ENCODE peak calls at places on chromosomes 12 and 14, in six cellular contexts. I is neuronal stem cell, D is mesendoderm, N is IMR-90, A is mesenchymal stem cell, L is H1. E is an unnamed sample.

GRCh38 chr12:58668831-58669230 is 251.5 kb downstream of the LRIG3 start:
- DNase-seq in L (no peak), A (peak; percentile 1), D (no peak), I (no peak), N (peak; percentile 39), E (no peak)

GRCh38 chr14:99401196-99401595 is 79.5 kb downstream of the SETD3 start:
- DNase-seq in L (no peak), N (no peak), A (no peak), I (no peak), D (no peak), E (no peak)

GRCh38 chr14:104301731-104302460 is 163.5 kb downstream of the KIF26A start:
- DNase-seq in D (no peak), N (no peak), I (no peak), A (no peak), L (no peak), E (no peak)

GRCh38 chr14:78933948-78934524 is 763.9 kb downstream of the NRXN3 start:
- DNase-seq in N (peak; percentile 49), L (no peak), A (peak; percentile 47), D (peak; percentile 31), I (peak; percentile 27), E (no peak)

GRCh38 chr12:6372403-6373003 is 2.9 kb downstream of the SCNN1A start:
- DNase-seq in N (peak; percentile 69), A (peak; percentile 87), I (no peak), L (no peak), D (peak; percentile 50), E (no peak)

GRCh38 chr14:75259510-75259855 is 19.1 kb upstream of the FOS start:
- DNase-seq in A (no peak), I (no peak), L (no peak), D (peak; percentile 90), N (peak; percentile 77), E (no peak)

GRCh38 chr14:32038876-32039275 is 38.2 kb upstream of the ARHGAP5 start:
- DNase-seq in D (no peak), N (peak; percentile 1), L (no peak), I (no peak), A (peak; percentile 66), E (no peak)

GRCh38 chr12:123601602-123602489 is at the start of gene DDX55:
- DNase-seq in I (peak; percentile 85), D (peak; percentile 88), L (peak; percentile 86), N (peak; percentile 79), A (peak; percentile 90), E (peak; percentile 88)

GRCh38 chr12:118345355-118345754 is 27.4 kb downstream of the TAOK3 start:
- DNase-seq in N (no peak), I (no peak), L (no peak), D (peak; percentile 3), A (no peak), E (no peak)

GRCh38 chr14:101072945-101073597 is 169.5 kb upstream of the RTL1 start:
- DNase-seq in L (peak; percentile 59), A (peak; percentile 95), I (peak; percentile 40), D (peak; percentile 97), N (peak; percentile 98), E (peak; percentile 86)

GRCh38 chr14:61584258-61584657 is 111.1 kb upstream of the HIF1A start:
- DNase-seq in N (peak; percentile 92), L (no peak), A (peak; percentile 92), D (no peak), I (no peak), E (no peak)

GRCh38 chr12:95830335-95831089 is 28.2 kb upstream of the SNRPF start:
- DNase-seq in I (no peak), D (no peak), N (no peak), A (no peak), L (no peak), E (no peak)

GRCh38 chr14:95713596-95714371 is at the start of gene TCL1A:
- DNase-seq in N (no peak), A (no peak), D (peak; percentile 21), I (no peak), L (peak; percentile 67), E (peak; percentile 88)

GRCh38 chr12:102811125-102811737 is 105.8 kb downstream of the PAH start:
- DNase-seq in L (peak; percentile 66), D (peak; percentile 56), I (peak; percentile 39), N (no peak), A (peak; percentile 3), E (peak; percentile 67)

GRCh38 chr14:75144944-75145343 is 18.1 kb upstream of the NEK9 start:
- DNase-seq in A (peak; percentile 67), D (no peak), I (no peak), L (no peak), N (no peak), E (no peak)

GRCh38 chr12:6226701-6227096 is 26.5 kb downstream of the CD9 start:
- DNase-seq in N (no peak), D (no peak), L (no peak), I (no peak), A (no peak), E (no peak)

GRCh38 chr14:102500190-102500661 is 9.3 kb downstream of the ANKRD9 start:
- DNase-seq in L (no peak), D (no peak), N (peak; percentile 65), I (no peak), A (peak; percentile 73), E (peak; percentile 32)

GRCh38 chr12:107129315-107129930 is 36.1 kb upstream of the CRY1 start:
- DNase-seq in D (no peak), A (no peak), N (no peak), L (no peak), I (no peak), E (no peak)

GRCh38 chr12:98845957-98846356 is 200.9 kb downstream of the APAF1 start:
- DNase-seq in I (no peak), D (peak; percentile 39), L (no peak), A (no peak), N (no peak), E (no peak)

GRCh38 chr14:32724864-32725550 is 213.7 kb upstream of the NPAS3 start:
- DNase-seq in N (peak; percentile 28), D (peak; percentile 66), I (no peak), A (peak; percentile 46), L (no peak), E (no peak)

GRCh38 chr12:22740656-22741350 is 115.8 kb downstream of the ETNK1 start:
- DNase-seq in D (no peak), N (no peak), L (no peak), A (no peak), I (no peak), E (no peak)
- H2BK15ac ChIP-seq in D (no peak overlapping the region), N (no peak overlapping the region), L (no peak overlapping the region), A (no peak overlapping the region), I (no peak overlapping the region), E (no peak overlapping the region)

GRCh38 chr12:108823804-108824203 is 33.6 kb downstream of the SSH1 start:
- DNase-seq in D (peak; percentile 55), I (no peak), N (no peak), A (no peak), L (no peak), E (no peak)

GRCh38 chr12:108819920-108820699 is 37.3 kb downstream of the SSH1 start:
- DNase-seq in N (no peak), L (no peak), I (no peak), D (no peak), A (no peak), E (no peak)

GRCh38 chr12:108820700-108821406 is 36.5 kb downstream of the SSH1 start:
- DNase-seq in A (peak; percentile 54), D (no peak), L (no peak), I (no peak), N (no peak), E (no peak)

GRCh38 chr12:108822458-108823205 is 34.8 kb downstream of the SSH1 start:
- DNase-seq in N (no peak), I (no peak), A (peak; percentile 89), D (peak; percentile 66), L (no peak), E (no peak)

DNA sequence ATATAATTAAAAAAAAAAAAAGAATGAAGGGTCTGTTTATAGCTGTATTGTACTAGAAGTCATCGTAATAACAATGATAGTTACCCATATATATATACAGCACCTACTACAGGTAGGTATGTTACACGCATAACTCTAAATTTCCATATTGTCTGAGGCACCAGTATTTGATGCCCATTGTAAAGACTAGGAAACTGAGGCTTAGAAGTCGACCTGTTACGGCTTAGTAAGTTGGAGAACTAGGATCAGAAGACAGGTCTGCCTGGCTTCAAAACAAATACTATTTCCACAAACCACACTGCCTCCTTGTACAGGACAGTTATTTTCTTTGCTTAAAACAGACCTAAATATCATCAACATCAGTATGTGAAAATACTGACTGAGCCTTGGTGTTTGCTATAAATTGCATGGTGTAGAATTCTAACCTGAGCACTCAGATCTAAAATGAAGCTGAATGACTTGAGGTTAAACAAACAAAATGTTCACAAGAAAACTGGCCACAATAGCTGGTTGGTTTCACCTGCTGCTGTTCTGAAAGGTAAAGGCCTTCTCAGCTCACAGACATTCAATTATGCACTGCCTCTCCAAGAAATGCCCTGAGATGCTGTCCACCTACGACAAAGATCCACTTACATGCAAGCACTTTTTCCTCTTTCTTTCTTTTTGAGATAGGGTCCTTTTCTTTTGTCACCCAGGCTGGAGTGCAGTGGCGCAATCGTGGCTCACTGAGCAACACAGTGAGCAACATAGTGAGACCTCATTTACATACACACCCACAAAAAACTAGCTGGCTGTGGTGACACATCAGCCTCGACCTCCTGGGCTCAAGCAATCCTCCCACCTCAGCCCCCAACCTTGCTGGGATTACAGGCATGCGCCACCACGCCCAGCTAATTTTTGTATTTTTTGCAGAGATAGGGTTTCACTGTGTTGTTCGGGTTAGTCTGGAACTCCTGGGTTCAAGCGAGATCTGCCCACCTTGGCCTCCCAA is 35.7 kb downstream of the SSH1 start:
- DNase-seq in A (peak; percentile 72), I (no peak), L (no peak), D (no peak), N (peak; percentile 69), E (no peak)
- H3K9ac ChIP-seq in A (peak overlapping the region; percentile 56), I (no peak overlapping the region), L (no peak overlapping the region), D (no peak overlapping the region), N (no peak overlapping the region), E (no peak overlapping the region)

GRCh38 chr12:3930216-3930615 is 57.0 kb upstream of the PARP11 start:
- DNase-seq in I (peak; percentile 44), L (no peak), A (no peak), N (no peak), D (no peak), E (no peak)
- H2BK5ac ChIP-seq in I (no peak overlapping the region), L (peak overlapping the region; percentile 30), A (no peak overlapping the region), N (no peak overlapping the region), D (no peak overlapping the region), E (no peak overlapping the region)

GRCh38 chr14:52313903-52314481 is at the start of gene PTGER2:
- DNase-seq in A (peak; percentile 95), L (no peak), N (peak; percentile 97), I (peak; percentile 59), D (peak; percentile 49), E (peak; percentile 59)

GRCh38 chr14:52312872-52313492 is 1.1 kb upstream of the PTGER2 start:
- DNase-seq in A (peak; percentile 32), D (no peak), N (peak; percentile 58), L (no peak), I (no peak), E (no peak)

GRCh38 chr14:52315355-52315718 is 1.2 kb downstream of the PTGER2 start:
- DNase-seq in I (no peak), D (peak; percentile 6), N (peak; percentile 39), L (no peak), A (peak; percentile 41), E (no peak)

GRCh38 chr14:52314521-52315354 is 626 bp downstream of the PTGER2 start:
- DNase-seq in A (peak; percentile 56), L (peak; percentile 75), D (peak; percentile 42), N (peak; percentile 32), I (no peak), E (peak; percentile 58)

DNA sequence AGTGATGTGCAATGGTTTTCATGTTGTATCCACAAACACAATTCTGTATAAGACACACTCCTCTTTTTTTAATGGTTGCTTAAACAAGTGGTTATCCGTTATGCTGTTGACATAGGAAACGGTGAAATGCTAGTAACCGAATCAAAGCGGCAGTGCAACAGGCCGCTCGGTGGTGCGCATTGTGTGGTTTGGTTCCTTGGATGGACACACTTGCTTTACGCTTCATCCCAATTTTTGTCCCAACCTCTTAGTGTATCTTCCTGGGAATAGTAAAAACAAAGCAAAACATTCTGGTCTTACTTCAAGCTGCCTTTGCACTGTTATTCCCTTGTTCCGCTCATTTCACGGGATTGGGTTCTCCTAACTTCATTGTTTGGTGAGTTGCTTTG is 625 bp upstream of the PTGER2 start:
- DNase-seq in A (peak; percentile 34), N (peak; percentile 44), I (no peak), L (no peak), D (no peak), E (no peak)
- H2BK15ac ChIP-seq in A (no peak overlapping the region), N (peak overlapping the region; percentile 93), I (no peak overlapping the region), L (no peak overlapping the region), D (no peak overlapping the region), E (no peak overlapping the region)